ENCODE peak calls at places on chromosome 1, in six cellular contexts. C is adrenal gland, H is A673, X is cardiac muscle cell, L is testis, I is IMR-90. D is an unnamed sample. For H3K36me3, the result is how much of the 10 kb centered on the place peaks cover.

GRCh38 chr1:157279157-157280140 is 141.3 kb upstream of the ETV3 start:
- DNase-seq in C (no peak), H (no peak), X (peak), L (no peak), I (no peak), D (no peak)

GRCh38 chr1:25148673-25149300 is 83.5 kb downstream of the SYF2 start:
- DNase-seq in C (no peak), H (peak), X (peak), L (no peak), I (no peak), D (no peak)

GRCh38 chr1:68046885-68047658 is 3.4 kb downstream of the DIRAS3 start:
- DNase-seq in C (no peak), H (no peak), X (no peak), L (no peak), I (no peak), D (no peak)

GRCh38 chr1:240765732-240766363 is 153.9 kb upstream of the GREM2 start:
- DNase-seq in C (no peak), H (no peak), X (peak), L (no peak), I (peak), D (no peak)

GRCh38 chr1:175600721-175601440 is 142.5 kb downstream of the TNR start:
- DNase-seq in C (no peak), H (no peak), X (no peak), L (no peak), I (no peak), D (no peak)

GRCh38 chr1:157113631-157114030 is 14.0 kb upstream of the ETV3L start:
- DNase-seq in C (no peak), H (no peak), X (no peak), L (no peak), I (no peak), D (no peak)

GRCh38 chr1:40256401-40257084 is 1.5 kb upstream of the ZMPSTE24 start:
- DNase-seq in C (no peak), H (no peak), X (no peak), L (no peak), I (no peak), D (no peak)

GRCh38 chr1:244171241-244171985 is 120.3 kb downstream of the ZBTB18 start:
- DNase-seq in C (no peak), H (no peak), X (no peak), L (no peak), I (no peak), D (no peak)

GRCh38 chr1:155196893-155197638 is 10.6 kb downstream of the THBS3 start:
- DNase-seq in C (peak), H (no peak), X (no peak), L (peak), I (no peak), D (no peak)

GRCh38 chr1:54811739-54812655 is 10.9 kb upstream of the TTC22 start:
- DNase-seq in C (no peak), H (no peak), X (no peak), L (no peak), I (no peak), D (peak)

GRCh38 chr1:221777434-221778072 is 35.7 kb upstream of the DUSP10 start:
- DNase-seq in C (no peak), H (no peak), X (no peak), L (no peak), I (no peak), D (peak)

GRCh38 chr1:182875889-182876288 is 36.7 kb downstream of the DHX9 start:
- DNase-seq in C (no peak), H (no peak), X (no peak), L (no peak), I (no peak), D (no peak)

GRCh38 chr1:40042337-40042736 is 1.8 kb downstream of the CAP1 start:
- DNase-seq in C (no peak), H (no peak), X (no peak), L (no peak), I (peak), D (no peak)

GRCh38 chr1:227942716-227943261 is 4.9 kb downstream of the WNT9A start:
- DNase-seq in C (peak), H (no peak), X (no peak), L (peak), I (no peak), D (no peak)

GRCh38 chr1:178599087-178599486 is 86.2 kb downstream of the TEX35 start:
- DNase-seq in C (no peak), H (no peak), X (no peak), L (no peak), I (no peak), D (no peak)

GRCh38 chr1:115467790-115468189 is 129.7 kb upstream of the NGF start:
- DNase-seq in C (no peak), H (no peak), X (no peak), L (no peak), I (no peak), D (no peak)

GRCh38 chr1:115463347-115463746 is 125.3 kb upstream of the NGF start:
- DNase-seq in C (no peak), H (no peak), X (no peak), L (peak), I (no peak), D (no peak)

GRCh38 chr1:115465802-115466363 is 127.8 kb upstream of the NGF start:
- DNase-seq in C (no peak), H (no peak), X (no peak), L (no peak), I (no peak), D (no peak)

GRCh38 chr1:115467196-115467595 is 129.1 kb upstream of the NGF start:
- DNase-seq in C (no peak), H (peak), X (no peak), L (no peak), I (no peak), D (no peak)

GRCh38 chr1:115466433-115466832 is 128.4 kb upstream of the NGF start:
- DNase-seq in C (no peak), H (peak), X (peak), L (peak), I (no peak), D (no peak)
- TF ChIP-seq CTCF in C (no peak), H (peak), X (peak), L (no peak), I (peak), D (no peak)

GRCh38 chr1:41852091-41852490 is 66.6 kb downstream of the HIVEP3 start:
- DNase-seq in C (no peak), H (no peak), X (no peak), L (no peak), I (no peak), D (no peak)

GRCh38 chr1:41851589-41851988 is 67.1 kb downstream of the HIVEP3 start:
- DNase-seq in C (no peak), H (no peak), X (peak), L (no peak), I (peak), D (no peak)

GRCh38 chr1:41856361-41857285 is 62.1 kb downstream of the HIVEP3 start:
- DNase-seq in C (no peak), H (no peak), X (peak), L (peak), I (no peak), D (no peak)

GRCh38 chr1:41855713-41856112 is 63.0 kb downstream of the HIVEP3 start:
- DNase-seq in C (no peak), H (no peak), X (no peak), L (no peak), I (no peak), D (no peak)

GRCh38 chr1:41853907-41854306 is 64.8 kb downstream of the HIVEP3 start:
- DNase-seq in C (no peak), H (no peak), X (no peak), L (no peak), I (no peak), D (no peak)
- H3K36me3 ChIP-seq in C (under half), H (under half), X (under half), L (under half), I (under half), D (under half)

GRCh38 chr1:218525451-218526197 is 180.5 kb downstream of the TGFB2 start:
- DNase-seq in C (no peak), H (no peak), X (no peak), L (no peak), I (no peak), D (no peak)
- H3K27ac ChIP-seq in C (no peak), H (no peak), X (peak), L (no peak), I (no peak), D (no peak)

DNA sequence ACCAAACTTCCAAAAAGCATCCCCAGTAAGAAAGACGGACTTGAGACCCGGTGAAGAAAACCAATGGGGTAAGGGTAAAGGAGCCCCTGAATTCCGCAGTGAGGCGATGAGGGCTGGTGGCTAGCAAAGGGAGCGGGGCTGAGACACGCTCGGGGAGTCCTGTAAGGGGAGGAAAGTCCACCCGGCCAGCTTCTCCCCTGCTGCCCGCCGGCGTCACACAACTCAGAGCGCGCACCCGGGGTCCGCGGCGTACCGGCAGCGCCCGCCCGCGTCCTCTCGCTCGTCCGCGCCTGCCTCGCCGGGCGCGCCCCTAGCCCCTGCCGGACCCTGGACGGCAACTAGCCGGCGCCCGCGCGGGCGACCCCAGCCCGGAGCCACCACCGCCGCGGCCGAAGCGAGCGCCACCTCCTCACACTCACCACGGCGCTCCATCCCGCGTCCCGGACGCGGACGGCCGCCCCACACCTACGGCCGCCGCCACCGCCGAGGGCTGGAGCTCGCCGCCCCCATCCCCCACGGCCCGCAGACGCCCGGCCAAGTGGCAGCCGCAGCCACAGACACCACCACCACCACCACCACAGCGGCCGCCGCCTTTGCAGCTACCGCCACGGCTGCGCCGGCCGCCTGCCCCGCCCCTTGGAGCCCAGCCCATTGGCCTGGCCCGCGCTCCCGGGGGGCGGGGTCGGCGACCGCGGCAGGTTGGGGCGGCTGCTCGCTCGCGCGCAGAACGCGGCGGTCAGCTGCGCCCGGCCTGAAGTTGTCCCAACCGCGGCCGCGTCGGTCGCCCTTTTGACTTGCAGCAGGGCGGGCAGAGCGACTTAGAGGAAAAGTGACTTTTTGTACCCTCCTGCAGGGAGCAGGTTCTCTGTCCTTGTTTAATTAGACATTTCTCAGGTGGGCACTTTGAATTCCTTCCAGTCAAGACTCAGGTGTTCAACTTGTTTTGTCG is 10.0 kb upstream of the ARHGAP29 start:
- DNase-seq in C (peak), H (peak), X (peak), L (peak), I (peak), D (no peak)
- TF ChIP-seq CTCF in C (no peak), H (no peak), X (no peak), L (no peak), I (no peak), D (no peak)

DNA sequence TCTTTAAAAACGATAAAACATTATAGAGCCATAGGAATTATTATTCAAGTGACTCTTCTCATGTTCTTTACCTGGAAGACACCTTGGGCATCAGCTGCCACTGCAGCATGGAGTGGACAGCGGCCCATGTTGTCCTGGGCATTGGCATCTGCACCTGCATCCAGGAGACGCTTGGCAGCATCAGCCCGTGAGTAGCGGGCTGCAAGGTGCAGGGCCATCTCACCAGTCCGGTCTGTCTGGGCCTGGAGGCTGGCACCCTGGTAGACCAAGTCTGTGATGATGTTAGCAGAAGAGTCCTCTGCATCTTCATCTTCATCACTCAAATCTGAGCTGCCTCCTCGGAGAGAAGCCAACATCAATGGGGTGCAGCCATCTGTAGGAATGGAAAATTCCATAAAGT is 22.9 kb upstream of the ADAM30 start:
- DNase-seq in C (no peak), H (no peak), X (no peak), L (no peak), I (no peak), D (no peak)
- H3K36me3 ChIP-seq in C (under half), H (half or more), X (half or more), L (under half), I (half or more), D (half or more)

GRCh38 chr1:92858564-92859399 is 26.9 kb downstream of the RPL5 start:
- DNase-seq in C (peak), H (peak), X (peak), L (peak), I (peak), D (peak)

GRCh38 chr1:92857817-92858216 is 26.0 kb downstream of the RPL5 start:
- DNase-seq in C (no peak), H (no peak), X (no peak), L (no peak), I (no peak), D (no peak)

GRCh38 chr1:92855236-92855635 is 23.4 kb downstream of the RPL5 start:
- DNase-seq in C (no peak), H (no peak), X (no peak), L (no peak), I (no peak), D (no peak)

GRCh38 chr1:92862605-92863004 is 30.8 kb downstream of the RPL5 start:
- DNase-seq in C (no peak), H (no peak), X (no peak), L (no peak), I (no peak), D (no peak)

DNA sequence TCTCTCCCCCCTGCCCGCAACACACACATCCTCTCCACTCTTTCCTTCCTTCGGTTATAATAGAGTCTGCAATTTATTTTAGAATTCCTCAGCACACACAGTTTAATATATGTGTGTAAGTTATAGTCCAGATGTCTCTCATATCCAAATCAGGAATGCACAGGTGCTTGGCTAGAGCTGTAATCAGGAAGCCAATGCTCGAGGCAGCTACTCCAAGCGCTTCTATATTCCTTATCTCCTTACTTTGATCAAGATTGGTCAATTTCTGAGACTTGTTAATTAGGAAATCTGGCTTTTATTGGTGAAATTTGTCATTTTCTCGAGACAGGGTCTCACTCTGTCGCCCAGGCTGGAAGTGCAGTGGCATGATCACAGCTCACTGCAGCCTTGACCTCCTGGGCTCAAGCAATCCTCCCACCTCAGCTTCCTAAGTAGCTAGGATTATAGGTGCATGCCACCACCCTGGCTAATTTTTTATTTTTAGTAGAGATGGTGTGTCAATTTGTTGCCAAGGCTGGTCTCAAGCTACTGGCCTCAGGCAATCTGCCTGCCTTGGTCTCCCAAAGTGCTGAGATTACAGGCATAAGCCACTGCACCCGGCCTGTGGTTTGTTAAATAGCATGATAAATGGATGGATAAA is 27.7 kb downstream of the RPL5 start:
- DNase-seq in C (no peak), H (no peak), X (no peak), L (no peak), I (no peak), D (no peak)
- H3K27ac ChIP-seq in C (no peak), H (no peak), X (no peak), L (no peak), I (no peak), D (no peak)